ENCODE peak calls at places on chromosomes 3 and 15, in six cellular contexts. D, F, W, V, O and P are unnamed samples.

GRCh38 chr3:34777361-34777760 is 862.0 kb upstream of the ARPP21 start:
- DNase-seq in O (no peak), V (no peak), W (no peak), F (no peak), D (no peak), P (no peak)

GRCh38 chr3:120682095-120682681 is at the start of gene HGD:
- DNase-seq in W (peak), F (no peak), D (no peak), O (no peak), V (no peak), P (no peak)

GRCh38 chr15:55912982-55913381 is 80.4 kb downstream of the NEDD4 start:
- DNase-seq in D (no peak), V (no peak), W (no peak), O (no peak), F (no peak), P (no peak)

GRCh38 chr15:96170616-96171270 is 159.8 kb upstream of the NR2F2 start:
- DNase-seq in D (no peak), V (no peak), F (no peak), O (no peak), W (no peak), P (no peak)

GRCh38 chr3:69186575-69187093 is 64.2 kb upstream of the LMOD3 start:
- DNase-seq in V (no peak), O (no peak), W (no peak), F (no peak), D (no peak), P (no peak)

GRCh38 chr3:53729130-53729529 is 117.1 kb downstream of the CHDH start:
- DNase-seq in O (no peak), D (peak), V (no peak), W (no peak), F (no peak), P (no peak)

GRCh38 chr15:29736745-29737023 is 85.6 kb downstream of the TJP1 start:
- DNase-seq in D (no peak), F (no peak), W (peak), V (peak), O (no peak), P (no peak)

GRCh38 chr15:41913251-41913650 is 19.4 kb upstream of the SPTBN5 start:
- DNase-seq in D (no peak), O (no peak), V (no peak), F (no peak), W (no peak), P (no peak)

GRCh38 chr15:73190189-73190601 is 137.9 kb downstream of the NEO1 start:
- DNase-seq in V (peak), D (peak), W (no peak), O (no peak), F (no peak), P (no peak)

GRCh38 chr15:58285921-58286278 is 145.9 kb upstream of the LIPC start:
- DNase-seq in O (no peak), V (no peak), F (no peak), D (no peak), W (no peak), P (no peak)

GRCh38 chr3:186653079-186653710 is 12.6 kb upstream of the HRG start:
- DNase-seq in V (no peak), O (peak), F (no peak), W (no peak), D (no peak), P (no peak)

GRCh38 chr3:52846427-52846983 is 11.7 kb upstream of the MUSTN1 start:
- DNase-seq in D (no peak), W (no peak), F (no peak), V (no peak), O (peak), P (no peak)

GRCh38 chr3:150747909-150748568 is 14.9 kb downstream of the SIAH2 start:
- DNase-seq in V (peak), W (no peak), D (no peak), F (no peak), O (no peak), P (no peak)

GRCh38 chr3:66565301-66565700 is 64.5 kb upstream of the LRIG1 start:
- DNase-seq in D (no peak), O (no peak), W (no peak), V (peak), F (no peak), P (no peak)

GRCh38 chr3:146342971-146343370 is 92.1 kb upstream of the PLSCR4 start:
- DNase-seq in O (no peak), D (peak), V (peak), W (no peak), F (no peak), P (no peak)

GRCh38 chr3:103048371-103048722 is 613.5 kb downstream of the ZPLD1 start:
- DNase-seq in F (no peak), D (no peak), V (no peak), O (peak), W (no peak), P (no peak)

GRCh38 chr15:40845511-40846284 is 1.9 kb downstream of the SPINT1 start:
- DNase-seq in D (no peak), W (no peak), V (no peak), O (no peak), F (no peak), P (no peak)

GRCh38 chr15:46041907-46042306 is 407.1 kb downstream of the SQOR start:
- DNase-seq in D (no peak), W (no peak), F (no peak), O (no peak), V (no peak), P (no peak)

GRCh38 chr3:41975421-41976103 is 13.7 kb upstream of the ULK4 start:
- DNase-seq in O (no peak), F (no peak), D (no peak), W (no peak), V (peak), P (no peak)

GRCh38 chr15:20358066-20358780 is 183.4 kb downstream of the GOLGA6L6 start:
- DNase-seq in V (no peak), D (no peak), W (no peak), F (peak), O (no peak), P (peak)

GRCh38 chr3:15367059-15367458 is 34.7 kb upstream of the SH3BP5 start:
- DNase-seq in F (no peak), O (no peak), V (peak), W (no peak), D (no peak), P (no peak)

GRCh38 chr3:177554900-177555759 is 357.8 kb upstream of the TBL1XR1 start:
- DNase-seq in O (no peak), W (no peak), V (peak), D (peak), F (no peak), P (no peak)

GRCh38 chr15:92665100-92665555 is 9.6 kb upstream of the FAM174B start:
- DNase-seq in W (no peak), V (peak), F (no peak), D (peak), O (peak), P (no peak)

GRCh38 chr3:134294302-134294925 is 43.8 kb upstream of the RYK start:
- DNase-seq in O (peak), W (no peak), D (no peak), V (no peak), F (no peak), P (no peak)

GRCh38 chr15:58595516-58596238 is 153.8 kb downstream of the ADAM10 start:
- DNase-seq in V (no peak), W (no peak), D (no peak), O (no peak), F (no peak), P (no peak)

GRCh38 chr15:53446376-53446775 is 313.1 kb downstream of the WDR72 start:
- DNase-seq in W (no peak), V (no peak), O (no peak), F (no peak), D (no peak), P (no peak)

GRCh38 chr3:66712210-66712609 is 211.4 kb upstream of the LRIG1 start:
- DNase-seq in V (no peak), W (no peak), O (no peak), D (no peak), F (no peak), P (no peak)

DNA sequence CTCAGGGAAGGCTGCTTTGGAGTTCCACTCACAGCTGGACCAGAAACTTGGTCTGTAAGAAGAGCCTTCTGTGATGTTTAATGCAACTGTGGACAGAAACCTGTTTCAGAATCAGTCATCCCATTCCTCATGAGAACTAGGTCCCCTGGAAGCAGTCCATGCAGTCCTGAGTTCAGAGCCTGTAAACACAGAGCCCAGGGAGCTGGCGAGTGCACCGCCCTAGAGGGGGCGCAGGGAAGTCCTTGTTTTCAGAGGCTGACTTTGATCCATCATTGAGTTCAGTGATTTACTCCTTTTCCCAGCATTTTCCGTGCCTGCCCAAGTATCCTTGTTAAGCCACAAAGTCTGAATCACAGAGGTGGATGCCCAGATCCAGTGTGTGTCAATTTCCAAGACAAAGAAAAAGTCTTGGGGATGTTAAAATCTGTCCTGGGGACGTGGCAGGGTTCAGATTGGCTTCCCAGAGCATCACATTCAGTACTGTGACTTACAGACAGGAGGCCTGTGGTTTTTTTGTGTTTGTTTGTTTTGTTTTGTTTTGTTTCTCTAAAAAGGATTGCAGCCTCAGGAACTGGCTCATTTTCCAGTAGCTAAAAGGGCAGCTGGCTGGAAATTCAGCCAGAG is 9.8 kb upstream of the TXNRD3 start:
- DNase-seq in O (no peak), D (no peak), W (peak), V (peak), F (no peak), P (no peak)
- TF ChIP-seq CTCF in O (no peak), D (no peak), W (no peak), V (peak), F (no peak), P (no peak)

DNA sequence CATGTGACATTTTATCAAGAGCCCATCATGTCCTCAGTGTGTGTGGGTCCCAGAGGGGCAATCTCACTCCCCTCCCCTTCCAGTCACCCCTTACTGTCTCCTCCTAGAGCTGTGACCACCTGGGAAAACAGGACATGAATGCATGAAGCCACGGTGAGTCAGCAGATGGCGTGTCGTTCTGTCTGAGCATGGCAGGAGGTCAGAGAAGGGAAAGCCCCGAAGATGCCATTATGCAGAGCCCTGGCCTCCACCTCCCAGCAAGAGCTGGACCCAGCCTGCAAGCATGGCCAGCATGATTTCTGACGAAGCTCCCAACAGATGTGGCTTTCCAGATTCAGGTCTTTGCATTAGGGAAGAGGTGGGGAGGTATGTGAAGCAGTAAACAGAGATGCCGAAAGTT is 118.4 kb downstream of the TLE3 start:
- DNase-seq in O (peak), W (peak), V (no peak), F (no peak), D (no peak), P (no peak)
- TF ChIP-seq CTCF in O (peak), W (peak), V (no peak), F (no peak), D (no peak), P (no peak)

GRCh38 chr15:91050128-91050455 is 27.7 kb upstream of the VPS33B start:
- DNase-seq in O (no peak), F (no peak), W (no peak), V (no peak), D (no peak), P (no peak)

GRCh38 chr15:91047545-91048199 is 25.3 kb upstream of the VPS33B start:
- DNase-seq in O (no peak), F (no peak), D (no peak), V (peak), W (no peak), P (no peak)

GRCh38 chr15:91045065-91045464 is 22.7 kb upstream of the VPS33B start:
- DNase-seq in V (no peak), W (no peak), F (no peak), D (no peak), O (no peak), P (no peak)

GRCh38 chr15:91051248-91051647 is 28.9 kb upstream of the VPS33B start:
- DNase-seq in V (no peak), F (no peak), W (no peak), O (no peak), D (no peak), P (no peak)

DNA sequence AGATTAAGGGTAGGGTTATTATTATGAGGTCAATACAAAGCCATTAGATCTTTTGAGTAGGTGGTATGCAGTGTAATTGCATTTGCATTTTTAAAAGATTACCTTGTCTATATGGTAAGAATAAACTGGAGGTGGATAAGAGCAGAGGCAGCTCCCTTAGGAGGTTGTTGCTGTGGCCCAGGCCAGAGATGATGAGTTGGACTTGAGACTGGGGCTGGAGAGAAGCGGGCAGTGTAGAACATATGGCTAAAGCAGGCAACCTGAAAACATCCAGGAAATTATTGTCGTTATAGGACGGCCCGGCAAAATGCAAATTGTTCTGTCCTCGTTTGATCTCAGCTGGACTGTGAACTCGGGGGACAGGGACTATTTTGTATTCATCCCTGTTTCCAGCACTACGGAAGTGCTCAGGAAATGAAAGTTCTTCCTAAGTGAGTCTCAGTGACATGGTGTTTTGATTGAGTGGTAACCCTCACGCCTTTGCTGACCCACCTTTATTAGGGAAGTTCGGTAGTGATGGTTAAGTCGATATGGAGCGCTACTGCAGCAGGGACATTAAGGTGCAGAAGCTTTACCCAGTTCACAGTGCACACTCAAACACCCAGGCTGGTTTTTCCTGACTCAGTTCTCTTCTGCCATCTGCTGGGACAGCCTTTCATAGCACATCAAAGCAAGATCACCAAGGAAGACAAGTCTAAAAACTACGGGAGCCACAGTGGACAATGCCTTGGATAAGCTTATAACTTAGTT is 27.2 kb upstream of the VPS33B start:
- DNase-seq in D (no peak), F (no peak), V (peak), W (peak), O (peak), P (no peak)
- TF ChIP-seq CTCF in D (peak), F (peak), V (peak), W (peak), O (peak), P (peak)

DNA sequence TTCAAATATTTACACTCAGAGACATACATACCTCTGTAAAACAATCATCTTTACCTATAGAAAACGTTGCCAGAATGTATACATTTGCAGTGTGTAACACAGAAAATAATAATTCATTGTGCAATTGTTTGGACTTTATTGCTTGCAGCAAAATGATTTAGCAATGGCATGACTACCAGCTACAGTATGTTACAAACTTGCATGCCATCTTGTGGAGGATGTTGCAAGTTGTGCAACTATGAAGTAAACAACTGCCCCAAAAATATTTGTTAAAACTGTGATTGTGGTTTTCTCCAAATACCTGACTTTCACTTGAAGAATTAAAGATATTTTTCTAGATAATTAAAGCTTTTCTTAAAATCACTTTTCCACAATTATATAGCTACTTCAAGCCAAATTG is 27.1 kb upstream of the C3orf49 start:
- DNase-seq in O (peak), W (peak), F (no peak), D (peak), V (peak), P (no peak)
- TF ChIP-seq CTCF in O (peak), W (peak), F (peak), D (peak), V (peak), P (no peak)

DNA sequence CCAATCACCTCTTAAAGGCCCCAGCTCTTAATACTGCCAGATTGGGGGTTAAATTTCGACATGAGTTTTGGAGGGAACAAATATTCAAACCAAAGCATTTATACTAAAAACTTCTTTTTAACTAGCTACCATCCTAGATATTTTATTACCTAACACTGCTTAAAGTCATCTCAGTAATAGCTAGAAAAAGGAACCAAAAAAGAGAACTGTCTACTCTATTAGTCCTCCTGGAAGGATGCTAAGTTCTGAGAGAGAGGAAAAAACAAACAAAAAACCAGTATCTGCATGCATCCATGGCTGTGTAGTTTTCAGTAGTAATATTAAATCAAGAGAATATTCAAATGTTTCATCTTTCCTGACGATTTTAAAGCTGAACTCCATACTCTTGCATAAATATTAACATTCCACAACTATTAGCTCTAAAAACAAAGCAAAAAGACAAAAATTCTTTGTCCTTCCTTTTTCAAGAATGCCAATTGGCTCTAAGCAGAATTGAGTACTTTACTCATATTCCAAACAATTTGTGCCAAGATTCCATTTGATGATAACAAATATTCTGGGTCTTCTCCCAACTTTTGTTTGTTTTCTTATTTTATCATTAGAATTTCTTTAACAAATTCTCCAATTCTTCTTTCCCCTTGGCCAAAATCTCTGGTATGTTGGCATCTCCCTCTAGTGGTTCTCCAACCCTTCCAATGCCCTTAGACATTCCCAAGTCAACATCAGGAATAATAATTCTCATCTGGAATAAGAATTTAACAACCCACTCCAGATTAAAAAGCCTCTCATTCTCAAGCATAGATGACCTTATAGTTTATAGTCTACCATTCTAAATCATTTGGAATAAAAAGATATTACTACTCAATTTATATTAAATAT is 5.5 kb downstream of the CPOX start:
- DNase-seq in D (no peak), W (no peak), F (no peak), V (peak), O (no peak), P (no peak)
- TF ChIP-seq CTCF in D (peak), W (peak), F (no peak), V (peak), O (no peak), P (no peak)

GRCh38 chr3:188927971-188928370 is 243.8 kb upstream of the TPRG1 start:
- DNase-seq in D (no peak), V (no peak), W (no peak), F (no peak), O (no peak), P (no peak)

GRCh38 chr3:188926141-188926540 is 245.6 kb upstream of the TPRG1 start:
- DNase-seq in W (no peak), F (no peak), D (no peak), O (no peak), V (no peak), P (no peak)

GRCh38 chr3:188926741-188927650 is 244.8 kb upstream of the TPRG1 start:
- DNase-seq in D (no peak), O (no peak), W (no peak), V (no peak), F (no peak), P (no peak)

GRCh38 chr3:188931531-188931930 is 240.2 kb upstream of the TPRG1 start:
- DNase-seq in O (no peak), D (no peak), F (no peak), V (no peak), W (no peak), P (no peak)

DNA sequence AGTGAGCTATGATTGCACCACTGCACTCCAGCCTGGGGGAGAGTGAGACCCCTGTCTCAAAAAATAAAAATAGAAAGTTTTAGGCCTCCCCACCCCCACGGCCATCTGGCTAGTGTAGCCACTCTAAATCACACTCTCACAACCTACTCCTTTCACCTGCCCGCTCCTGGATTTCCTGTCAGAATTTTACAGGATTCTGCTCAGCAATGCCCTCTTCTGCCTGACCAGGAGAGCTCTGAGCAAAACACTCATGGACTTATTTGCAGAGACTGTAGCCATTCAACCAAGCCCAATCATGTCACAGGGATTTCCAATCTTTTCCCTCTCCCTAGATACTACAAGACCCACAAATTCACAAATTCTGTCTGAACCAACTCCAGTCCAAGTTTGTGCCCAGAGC is 242.6 kb upstream of the TPRG1 start:
- DNase-seq in W (peak), V (no peak), D (no peak), F (no peak), O (no peak), P (no peak)
- TF ChIP-seq CTCF in W (peak), V (peak), D (peak), F (peak), O (no peak), P (no peak)

GRCh38 chr15:80509800-80510199 is 105.6 kb downstream of the ARNT2 start:
- DNase-seq in O (no peak), V (no peak), W (no peak), F (no peak), D (no peak), P (no peak)

GRCh38 chr15:80508783-80509182 is 104.6 kb downstream of the ARNT2 start:
- DNase-seq in D (no peak), W (no peak), V (no peak), O (no peak), F (no peak), P (no peak)

GRCh38 chr15:80517290-80517689 is 113.1 kb downstream of the ARNT2 start:
- DNase-seq in D (no peak), O (no peak), V (no peak), F (no peak), W (no peak), P (no peak)

GRCh38 chr15:80514071-80514780 is 110.0 kb downstream of the ARNT2 start:
- DNase-seq in O (no peak), V (peak), D (peak), W (no peak), F (no peak), P (no peak)

GRCh38 chr15:80512729-80513670 is 108.8 kb downstream of the ARNT2 start:
- DNase-seq in O (no peak), V (peak), F (no peak), D (no peak), W (peak), P (no peak)
- TF ChIP-seq CTCF in O (no peak), V (no peak), F (no peak), D (peak), W (peak), P (no peak)